ENCODE peak calls at places on chromosomes 7 and 10, in seven cellular contexts. O, P, U, K, F, Y and G are unnamed samples. For H3K36me3, the result is how much of the 10 kb centered on the place peaks cover.

GRCh38 chr10:66964946-66965345 is 39.1 kb downstream of the LRRTM3 start:
- DNase-seq in Y (no peak), K (no peak), P (no peak), F (no peak), O (peak), U (no peak), G (no peak)

GRCh38 chr7:107045195-107045960 is 873 bp downstream of the PRKAR2B start:
- DNase-seq in O (peak), P (no peak), K (no peak), U (no peak), F (no peak), Y (no peak), G (no peak)

GRCh38 chr10:45261946-45262345 is 53.5 kb downstream of the OR13A1 start:
- DNase-seq in K (no peak), F (no peak), Y (no peak), P (no peak), U (no peak), O (no peak), G (no peak)

GRCh38 chr10:116722736-116723427 is 19.5 kb downstream of the HSPA12A start:
- DNase-seq in U (no peak), Y (peak), O (no peak), K (no peak), F (no peak), P (no peak), G (no peak)

GRCh38 chr7:146359181-146359580 is 242.6 kb downstream of the CNTNAP2 start:
- DNase-seq in P (no peak), Y (no peak), F (no peak), K (no peak), O (no peak), U (no peak), G (peak)

GRCh38 chr10:73956476-73957338 is 41.2 kb upstream of the VCL start:
- DNase-seq in K (peak), P (no peak), Y (no peak), U (peak), F (no peak), O (no peak), G (peak)

GRCh38 chr7:157715071-157715937 is 378.5 kb downstream of the DNAJB6 start:
- DNase-seq in K (no peak), F (no peak), P (no peak), O (no peak), U (no peak), Y (no peak), G (no peak)

GRCh38 chr10:69494626-69495558 is 43.6 kb downstream of the TSPAN15 start:
- DNase-seq in K (no peak), O (peak), P (no peak), Y (no peak), F (peak), U (no peak), G (no peak)

GRCh38 chr7:99840136-99840869 is 12.5 kb downstream of the CYP3A43 start:
- DNase-seq in U (peak), P (no peak), K (no peak), O (no peak), F (no peak), Y (no peak), G (no peak)

GRCh38 chr10:124149143-124149542 is 55.7 kb upstream of the CHST15 start:
- DNase-seq in P (no peak), K (no peak), F (no peak), O (peak), U (no peak), Y (no peak), G (no peak)

GRCh38 chr7:116200963-116201362 is 9.4 kb upstream of the TES start:
- DNase-seq in P (no peak), U (no peak), F (no peak), K (no peak), Y (no peak), O (no peak), G (no peak)

GRCh38 chr7:10662491-10662890 is 311.2 kb upstream of the PHF14 start:
- DNase-seq in P (no peak), U (no peak), Y (no peak), O (no peak), F (no peak), K (no peak), G (no peak)

GRCh38 chr10:110355922-110356627 is 51.4 kb upstream of the SMNDC1 start:
- DNase-seq in Y (no peak), O (no peak), F (no peak), K (peak), P (no peak), U (no peak), G (no peak)

GRCh38 chr10:92204238-92204637 is 86.6 kb downstream of the CPEB3 start:
- DNase-seq in Y (no peak), F (no peak), P (no peak), U (no peak), K (no peak), O (no peak), G (no peak)

GRCh38 chr10:42987575-42987974 is 89.3 kb upstream of the RET start:
- DNase-seq in U (no peak), K (no peak), O (no peak), Y (no peak), P (no peak), F (no peak), G (no peak)

GRCh38 chr10:105075031-105075430 is 433.9 kb downstream of the SORCS3 start:
- DNase-seq in P (no peak), F (no peak), O (no peak), K (no peak), U (no peak), Y (no peak), G (no peak)

GRCh38 chr7:82156938-82157337 is 286.6 kb downstream of the CACNA2D1 start:
- DNase-seq in P (no peak), F (no peak), Y (no peak), K (no peak), U (no peak), O (no peak), G (no peak)

GRCh38 chr7:115293628-115294236 is 371.8 kb downstream of the MDFIC start:
- DNase-seq in P (no peak), O (no peak), Y (no peak), K (no peak), U (no peak), F (no peak), G (no peak)

GRCh38 chr7:41007351-41007751 is 695.5 kb downstream of the INHBA start:
- DNase-seq in U (peak), K (no peak), O (no peak), Y (no peak), P (no peak), F (no peak), G (peak)

GRCh38 chr10:8921583-8921982 is 867.1 kb downstream of the GATA3 start:
- DNase-seq in P (no peak), Y (no peak), U (no peak), O (no peak), F (no peak), K (no peak), G (no peak)

GRCh38 chr10:98619446-98619845 is 172.7 kb upstream of the HPS1 start:
- DNase-seq in Y (no peak), U (no peak), O (no peak), F (no peak), K (no peak), P (no peak), G (no peak)

GRCh38 chr10:14838582-14839304 is 637 bp downstream of the HSPA14 start:
- DNase-seq in U (no peak), F (peak), Y (peak), O (peak), K (peak), P (no peak), G (peak)

GRCh38 chr10:22315455-22316285 is 518 bp upstream of the COMMD3 start:
- DNase-seq in K (no peak), O (no peak), U (peak), F (no peak), P (no peak), Y (no peak), G (no peak)

GRCh38 chr10:123848564-123849457 is 42.8 kb downstream of the CPXM2 start:
- DNase-seq in O (no peak), P (no peak), K (no peak), U (no peak), F (no peak), Y (no peak), G (no peak)

GRCh38 chr7:150378115-150378852 is 846 bp upstream of the ZNF775 start:
- DNase-seq in U (peak), P (no peak), O (peak), K (peak), F (peak), Y (peak), G (peak)

GRCh38 chr7:130486114-130486962 is 5.5 kb upstream of the MEST start:
- DNase-seq in K (peak), O (peak), U (peak), Y (peak), F (peak), P (peak), G (no peak)

GRCh38 chr10:44422631-44423030 is 37.7 kb upstream of the CXCL12 start:
- DNase-seq in F (no peak), U (no peak), O (no peak), K (no peak), P (no peak), Y (no peak), G (no peak)

GRCh38 chr7:43244232-43244631 is 131.8 kb downstream of the HECW1 start:
- DNase-seq in K (no peak), Y (no peak), F (no peak), U (peak), P (no peak), O (no peak), G (no peak)

GRCh38 chr10:52883996-52884871 is 111.7 kb upstream of the MBL2 start:
- DNase-seq in Y (peak), P (no peak), U (peak), K (no peak), O (peak), F (peak), G (peak)

GRCh38 chr10:74040200-74041126 is 42.5 kb downstream of the VCL start:
- DNase-seq in F (no peak), U (no peak), K (no peak), O (no peak), P (no peak), Y (no peak), G (no peak)

GRCh38 chr10:49133706-49134248 is at the start of gene FAM170B:
- DNase-seq in O (no peak), F (no peak), P (no peak), U (no peak), Y (no peak), K (no peak), G (no peak)

GRCh38 chr10:6108631-6109443 is 20.0 kb downstream of the RBM17 start:
- DNase-seq in K (no peak), P (no peak), Y (no peak), O (peak), F (no peak), U (peak), G (no peak)

GRCh38 chr7:92609921-92610518 is 19.8 kb upstream of the FAM133B start:
- DNase-seq in O (no peak), F (no peak), P (no peak), U (peak), Y (no peak), K (no peak), G (no peak)
- TF ChIP-seq CTCF in O (peak), F (peak), P (peak), U (peak), Y (no peak), K (peak), G (no peak)

GRCh38 chr10:822661-823367 is 108.7 kb downstream of the LARP4B start:
- DNase-seq in P (no peak), U (no peak), Y (no peak), K (no peak), O (no peak), F (no peak), G (no peak)

GRCh38 chr10:819326-819725 is 112.2 kb downstream of the LARP4B start:
- DNase-seq in O (no peak), Y (no peak), K (no peak), P (no peak), U (no peak), F (no peak), G (peak)

GRCh38 chr10:822197-822596 is 109.3 kb downstream of the LARP4B start:
- DNase-seq in P (no peak), K (no peak), F (no peak), O (no peak), U (no peak), Y (no peak), G (no peak)

GRCh38 chr10:819816-820215 is 111.7 kb downstream of the LARP4B start:
- DNase-seq in O (no peak), U (no peak), Y (no peak), K (no peak), F (no peak), P (no peak), G (no peak)

GRCh38 chr10:821322-821721 is 110.2 kb downstream of the LARP4B start:
- DNase-seq in Y (no peak), K (no peak), P (no peak), U (no peak), O (no peak), F (no peak), G (no peak)
- H3K36me3 ChIP-seq in Y (under half), K (under half), P (under half), U (under half), O (under half), F (under half), G (half or more)

GRCh38 chr10:23338155-23338828 is 6.3 kb downstream of the C10orf67 start:
- DNase-seq in U (peak), P (no peak), O (peak), Y (no peak), F (peak), K (no peak), G (peak)
- TF ChIP-seq CTCF in U (no peak), P (no peak), O (peak), Y (no peak), F (peak), K (no peak), G (peak)

DNA sequence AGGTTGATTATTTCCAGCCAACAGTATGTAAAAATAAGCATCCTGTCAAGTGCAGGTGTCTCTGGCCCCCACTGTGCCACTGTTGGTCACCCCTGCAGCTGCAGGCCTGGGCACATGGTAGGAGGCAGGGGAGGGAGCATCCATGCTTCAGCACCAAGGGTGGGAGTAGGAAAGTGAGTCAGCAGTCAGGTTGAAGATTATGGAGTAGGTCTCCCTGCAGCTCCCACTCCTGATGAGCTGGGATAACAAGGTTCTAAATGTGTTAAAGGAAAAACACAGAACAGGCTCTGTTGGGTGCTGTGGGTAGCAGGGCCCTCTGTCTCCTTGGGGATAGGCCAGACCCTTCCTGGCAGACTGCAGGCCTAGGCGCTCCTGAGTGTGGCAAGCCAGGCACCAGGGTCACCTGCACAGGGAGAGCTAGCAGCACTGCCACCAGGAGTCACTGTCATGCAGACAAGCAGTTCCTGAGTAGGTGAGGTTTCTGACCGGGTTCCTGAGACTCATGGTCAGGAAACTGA is 59.3 kb downstream of the NUDCD3 start:
- DNase-seq in O (peak), P (no peak), K (no peak), F (peak), Y (peak), U (peak), G (no peak)
- H3K36me3 ChIP-seq in O (under half), P (under half), K (under half), F (under half), Y (under half), U (under half), G (under half)

DNA sequence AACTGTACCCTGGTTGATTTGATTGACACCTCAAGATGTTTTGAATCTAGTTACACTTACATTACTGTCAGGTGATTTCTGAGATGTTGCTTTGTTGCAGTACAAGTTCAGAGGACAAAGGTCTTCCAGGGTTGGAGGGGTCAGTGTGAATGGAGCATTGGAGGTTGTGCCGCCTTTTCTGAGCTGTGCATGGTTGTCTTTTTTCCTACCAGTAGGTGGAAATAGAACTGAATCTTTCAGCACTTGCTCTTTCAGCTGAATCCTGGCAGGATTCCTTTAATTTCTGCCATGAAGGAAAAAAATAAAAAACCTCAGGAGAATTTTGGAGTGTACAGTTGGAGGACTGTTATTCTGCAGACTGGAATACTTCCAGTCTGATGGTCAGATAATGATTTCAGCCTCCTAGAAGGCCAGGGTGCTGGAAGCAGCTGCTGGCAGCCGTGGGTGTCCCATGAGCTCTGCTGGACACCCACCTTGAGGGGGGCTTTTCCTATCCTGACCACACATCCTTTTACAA is 82.7 kb downstream of the PLCE1 start:
- DNase-seq in Y (no peak), F (no peak), K (no peak), P (no peak), U (peak), O (peak), G (peak)
- TF ChIP-seq CTCF in Y (peak), F (peak), K (peak), P (no peak), U (peak), O (peak), G (peak)

GRCh38 chr7:39574673-39575349 is 8.6 kb downstream of the YAE1 start:
- DNase-seq in P (no peak), Y (no peak), F (no peak), O (no peak), U (no peak), K (no peak), G (no peak)
- H3K36me3 ChIP-seq in P (under half), Y (under half), F (under half), O (under half), U (under half), K (under half), G (under half)

DNA sequence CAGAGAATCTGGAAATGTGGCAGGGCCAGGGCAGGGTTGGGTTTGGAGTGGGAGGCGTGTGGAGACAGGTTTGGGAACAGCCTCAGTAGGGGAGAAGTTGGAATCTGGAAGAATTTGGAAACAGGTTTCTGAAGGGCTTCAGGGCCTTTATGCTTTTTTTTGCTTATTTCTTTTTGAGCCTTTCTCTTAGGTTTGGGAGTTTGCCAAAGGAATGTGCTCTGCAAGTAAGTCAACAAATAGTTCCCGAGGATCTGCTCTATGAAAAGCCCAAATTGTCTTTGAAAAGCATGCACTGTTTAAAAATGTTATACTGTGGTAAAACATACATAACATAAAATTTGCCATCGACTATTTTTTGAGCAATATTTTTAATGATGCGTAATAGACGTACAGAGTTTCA is 86.7 kb upstream of the ADRB1 start:
- DNase-seq in F (no peak), O (no peak), K (no peak), P (no peak), U (peak), Y (no peak), G (peak)
- TF ChIP-seq CTCF in F (no peak), O (no peak), K (no peak), P (no peak), U (no peak), Y (no peak), G (no peak)

GRCh38 chr7:5232485-5232837 is 42.4 kb downstream of the WIPI2 start:
- DNase-seq in O (no peak), Y (no peak), F (no peak), P (no peak), U (no peak), K (no peak), G (no peak)

GRCh38 chr7:5232874-5233273 is 42.8 kb downstream of the WIPI2 start:
- DNase-seq in F (no peak), K (no peak), P (no peak), U (no peak), O (peak), Y (no peak), G (no peak)

GRCh38 chr7:5230272-5231067 is 40.4 kb downstream of the WIPI2 start:
- DNase-seq in P (no peak), U (no peak), Y (no peak), F (no peak), K (peak), O (no peak), G (no peak)

GRCh38 chr7:5231116-5231515 is 41.1 kb downstream of the WIPI2 start:
- DNase-seq in P (no peak), F (no peak), O (no peak), U (no peak), K (peak), Y (no peak), G (no peak)

DNA sequence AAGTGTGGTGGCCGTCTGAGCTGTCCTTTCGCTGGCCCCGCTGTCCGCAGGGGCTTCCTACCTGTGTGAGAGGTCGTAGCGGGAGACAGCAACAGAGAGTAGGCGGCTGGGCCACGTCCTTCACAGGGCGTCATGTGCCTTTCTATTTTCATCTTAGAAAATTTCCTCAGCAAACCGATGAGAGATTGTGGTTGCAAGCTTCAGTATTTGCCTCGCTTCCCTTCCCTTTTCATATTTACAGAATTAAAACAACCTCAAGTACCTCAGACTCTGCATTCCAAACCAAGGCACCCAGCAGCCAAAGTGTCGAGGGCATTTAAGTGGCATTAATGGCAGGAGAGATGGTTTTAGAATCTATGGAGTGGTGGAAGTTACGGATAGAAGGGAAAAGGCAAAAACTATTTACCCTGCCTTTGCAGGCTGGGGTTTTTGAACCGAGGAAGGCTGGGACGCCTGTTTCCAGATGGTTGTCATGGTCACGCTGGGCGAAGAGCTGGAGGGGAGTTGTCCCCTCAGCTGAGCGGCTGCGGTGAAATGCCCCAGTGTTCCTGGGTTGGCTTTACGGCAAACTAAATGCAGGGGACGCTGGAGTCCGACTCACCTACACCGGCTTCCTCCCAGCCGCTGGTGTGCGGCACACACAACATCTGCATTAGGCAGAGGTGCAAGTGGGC is 41.9 kb downstream of the WIPI2 start:
- DNase-seq in O (no peak), Y (no peak), U (no peak), K (peak), F (no peak), P (no peak), G (no peak)
- H3K36me3 ChIP-seq in O (under half), Y (half or more), U (under half), K (under half), F (under half), P (under half), G (under half)